ENCODE peak calls at places on chromosome 13, in five cellular contexts. One of them, this sample, is unnamed. For H3K36me3, the result is how much of the 10 kb centered on the place peaks cover.

GRCh38 chr13:69903081-69903480 is 204.5 kb upstream of the ATXN8OS start:
- DNase-seq in GM23338: no peak
- DNase-seq in Peyer's patch: no peak
- DNase-seq in mammary epithelial cell: no peak
- DNase-seq in breast epithelium: no peak
- DNase-seq in this sample: no peak

GRCh38 chr13:82747331-82747730 is 1134.9 kb downstream of the SLITRK1 start:
- DNase-seq in GM23338: peak
- DNase-seq in Peyer's patch: no peak
- DNase-seq in mammary epithelial cell: no peak
- DNase-seq in breast epithelium: no peak
- DNase-seq in this sample: no peak

GRCh38 chr13:64688893-64689677 is 2541.1 kb downstream of the PCDH9 start:
- DNase-seq in GM23338: no peak
- DNase-seq in Peyer's patch: no peak
- DNase-seq in mammary epithelial cell: peak
- DNase-seq in breast epithelium: no peak
- DNase-seq in this sample: no peak

GRCh38 chr13:98141938-98142426 is 912 bp upstream of the FARP1 start:
- DNase-seq in GM23338: peak
- DNase-seq in Peyer's patch: no peak
- DNase-seq in mammary epithelial cell: no peak
- DNase-seq in breast epithelium: no peak
- DNase-seq in this sample: peak

GRCh38 chr13:74040200-74040599 is 94.0 kb downstream of the KLF12 start:
- DNase-seq in GM23338: peak
- DNase-seq in Peyer's patch: peak
- DNase-seq in mammary epithelial cell: no peak
- DNase-seq in breast epithelium: no peak
- DNase-seq in this sample: no peak

GRCh38 chr13:65724261-65724660 is 1505.9 kb downstream of the PCDH9 start:
- DNase-seq in GM23338: no peak
- DNase-seq in Peyer's patch: no peak
- DNase-seq in mammary epithelial cell: no peak
- DNase-seq in breast epithelium: no peak
- DNase-seq in this sample: no peak

GRCh38 chr13:95288899-95289500 is 12.3 kb downstream of the ABCC4 start:
- DNase-seq in GM23338: no peak
- DNase-seq in Peyer's patch: no peak
- DNase-seq in mammary epithelial cell: no peak
- DNase-seq in breast epithelium: no peak
- DNase-seq in this sample: no peak

GRCh38 chr13:42219051-42219450 is 52.9 kb upstream of the AKAP11 start:
- DNase-seq in GM23338: no peak
- DNase-seq in Peyer's patch: no peak
- DNase-seq in mammary epithelial cell: no peak
- DNase-seq in breast epithelium: no peak
- DNase-seq in this sample: no peak

GRCh38 chr13:85798999-85799646 is at the start of gene SLITRK6:
- DNase-seq in GM23338: peak
- DNase-seq in Peyer's patch: no peak
- DNase-seq in mammary epithelial cell: peak
- DNase-seq in breast epithelium: no peak
- DNase-seq in this sample: no peak

GRCh38 chr13:71789952-71790351 is 77.1 kb downstream of the DACH1 start:
- DNase-seq in GM23338: no peak
- DNase-seq in Peyer's patch: no peak
- DNase-seq in mammary epithelial cell: no peak
- DNase-seq in breast epithelium: no peak
- DNase-seq in this sample: no peak

DNA sequence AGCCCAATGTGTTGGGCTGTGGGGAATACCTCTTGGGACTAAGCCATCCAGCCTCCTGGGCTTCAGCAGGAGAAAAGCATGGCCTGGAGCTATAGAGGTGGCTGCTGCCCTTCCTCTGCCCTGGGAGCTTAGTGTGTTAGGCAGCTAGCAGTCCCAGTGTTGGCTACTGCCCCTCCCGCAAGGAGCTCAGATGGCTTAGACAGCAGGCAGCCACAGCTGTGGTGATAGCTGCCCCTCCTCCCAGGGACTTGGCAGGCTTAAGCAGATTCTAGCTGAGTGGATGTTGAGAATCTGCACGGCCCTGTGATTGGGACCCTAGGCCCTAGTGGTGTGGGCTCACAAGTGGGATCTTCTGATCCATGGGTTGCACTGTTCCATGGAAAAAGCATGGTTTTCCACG is 264.5 kb downstream of the TDRD3 start:
- DNase-seq in GM23338: no peak
- DNase-seq in Peyer's patch: no peak
- DNase-seq in mammary epithelial cell: no peak
- DNase-seq in breast epithelium: no peak
- DNase-seq in this sample: no peak
- H3K4me3 ChIP-seq in GM23338: no peak
- H3K4me3 ChIP-seq in Peyer's patch: no peak
- H3K4me3 ChIP-seq in mammary epithelial cell: no peak
- H3K4me3 ChIP-seq in breast epithelium: no peak
- H3K4me3 ChIP-seq in this sample: no peak

DNA sequence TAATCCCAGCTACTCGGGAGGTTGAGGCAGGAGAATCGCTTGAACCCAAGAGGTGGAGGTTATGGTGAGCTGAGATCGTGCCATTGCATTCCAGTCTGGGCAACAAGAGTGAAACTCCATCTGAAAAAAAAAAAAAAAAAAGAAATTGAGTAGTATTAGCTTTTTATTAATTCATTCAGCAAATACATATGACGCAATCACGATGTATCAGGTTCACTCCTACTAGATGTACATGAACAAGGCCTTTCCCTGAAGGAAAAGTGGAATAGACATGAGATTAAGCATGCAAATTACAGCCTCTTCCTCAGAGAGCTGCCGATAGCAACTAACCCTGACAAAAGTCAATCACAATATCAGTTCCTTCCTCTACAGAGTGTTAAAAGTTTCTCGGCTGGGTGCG is 9.2 kb upstream of the TPT1 start:
- DNase-seq in GM23338: no peak
- DNase-seq in Peyer's patch: no peak
- DNase-seq in mammary epithelial cell: no peak
- DNase-seq in breast epithelium: no peak
- DNase-seq in this sample: no peak
- H3K36me3 ChIP-seq in GM23338: under half
- H3K36me3 ChIP-seq in Peyer's patch: under half
- H3K36me3 ChIP-seq in mammary epithelial cell: under half
- H3K36me3 ChIP-seq in breast epithelium: under half
- H3K36me3 ChIP-seq in this sample: half or more

DNA sequence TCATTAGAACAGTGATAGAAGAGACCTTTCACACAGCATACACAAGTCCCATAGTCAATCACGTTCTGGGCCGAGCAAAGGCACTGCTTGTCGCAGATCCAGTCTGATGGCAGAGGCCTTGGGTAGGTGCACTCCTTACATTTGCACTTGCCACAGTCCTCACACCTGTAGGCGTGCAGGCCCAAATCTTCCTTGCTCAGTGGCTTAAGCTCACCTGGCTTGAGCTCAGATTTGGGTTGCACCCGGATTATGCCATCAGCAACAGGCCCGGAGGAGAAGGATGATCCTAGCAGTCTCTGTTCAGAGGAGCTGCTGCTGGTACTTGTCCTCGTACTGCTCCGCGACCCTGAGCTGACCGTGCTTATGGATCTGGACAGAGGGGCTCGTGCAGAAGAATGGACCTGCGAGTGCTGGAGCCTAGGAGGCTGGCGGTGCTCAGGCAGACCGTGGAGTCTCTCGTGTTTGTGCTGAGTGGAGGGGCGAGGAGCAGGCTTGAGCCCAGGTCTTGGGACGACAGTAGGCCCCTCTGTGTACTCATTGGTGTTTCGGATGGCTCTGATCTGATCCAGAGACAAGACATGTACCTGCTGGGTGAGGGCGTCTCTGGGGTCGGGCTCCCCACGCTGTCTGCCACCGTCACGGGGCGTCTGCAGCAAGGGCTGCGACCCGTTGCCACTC is 3.8 kb downstream of the SPRY2 start:
- DNase-seq in GM23338: no peak
- DNase-seq in Peyer's patch: no peak
- DNase-seq in mammary epithelial cell: peak
- DNase-seq in breast epithelium: no peak
- DNase-seq in this sample: no peak
- H3K4me3 ChIP-seq in GM23338: peak
- H3K4me3 ChIP-seq in Peyer's patch: peak
- H3K4me3 ChIP-seq in mammary epithelial cell: peak
- H3K4me3 ChIP-seq in breast epithelium: peak
- H3K4me3 ChIP-seq in this sample: peak

DNA sequence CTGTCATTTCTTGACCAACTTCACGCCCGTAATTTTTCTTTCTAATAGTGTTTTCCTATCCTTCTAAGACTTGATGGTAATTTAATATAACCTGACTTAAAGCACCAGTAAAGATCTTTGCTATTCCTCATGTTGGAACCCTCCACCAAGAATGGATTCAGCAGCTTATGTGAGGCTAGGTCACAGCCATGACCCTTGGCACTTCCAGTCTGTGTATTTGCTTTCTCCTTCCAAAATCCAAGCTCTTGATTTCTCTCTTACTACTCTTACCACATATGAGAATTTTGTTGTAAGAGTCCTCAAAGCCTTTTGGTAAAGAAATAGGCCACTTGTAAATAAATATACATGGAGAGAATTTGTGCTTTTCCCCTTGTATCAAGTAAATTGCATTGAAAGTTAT is 61.4 kb downstream of the DHRS12 start:
- DNase-seq in GM23338: no peak
- DNase-seq in Peyer's patch: no peak
- DNase-seq in mammary epithelial cell: no peak
- DNase-seq in breast epithelium: no peak
- DNase-seq in this sample: no peak
- H3K36me3 ChIP-seq in GM23338: under half
- H3K36me3 ChIP-seq in Peyer's patch: under half
- H3K36me3 ChIP-seq in mammary epithelial cell: under half
- H3K36me3 ChIP-seq in breast epithelium: under half
- H3K36me3 ChIP-seq in this sample: under half

GRCh38 chr13:43238341-43239083 is 215.1 kb downstream of the DNAJC15 start:
- DNase-seq in GM23338: no peak
- DNase-seq in Peyer's patch: no peak
- DNase-seq in mammary epithelial cell: no peak
- DNase-seq in breast epithelium: no peak
- DNase-seq in this sample: no peak

GRCh38 chr13:43242040-43242439 is 218.7 kb downstream of the DNAJC15 start:
- DNase-seq in GM23338: no peak
- DNase-seq in Peyer's patch: no peak
- DNase-seq in mammary epithelial cell: no peak
- DNase-seq in breast epithelium: no peak
- DNase-seq in this sample: no peak

GRCh38 chr13:43237616-43238015 is 214.2 kb downstream of the DNAJC15 start:
- DNase-seq in GM23338: no peak
- DNase-seq in Peyer's patch: no peak
- DNase-seq in mammary epithelial cell: no peak
- DNase-seq in breast epithelium: no peak
- DNase-seq in this sample: no peak

GRCh38 chr13:43239441-43239840 is 216.1 kb downstream of the DNAJC15 start:
- DNase-seq in GM23338: no peak
- DNase-seq in Peyer's patch: no peak
- DNase-seq in mammary epithelial cell: no peak
- DNase-seq in breast epithelium: no peak
- DNase-seq in this sample: no peak

GRCh38 chr13:43240278-43240677 is 216.9 kb downstream of the DNAJC15 start:
- DNase-seq in GM23338: no peak
- DNase-seq in Peyer's patch: no peak
- DNase-seq in mammary epithelial cell: no peak
- DNase-seq in breast epithelium: no peak
- DNase-seq in this sample: no peak
- H3K4me3 ChIP-seq in GM23338: no peak
- H3K4me3 ChIP-seq in Peyer's patch: no peak
- H3K4me3 ChIP-seq in mammary epithelial cell: no peak
- H3K4me3 ChIP-seq in breast epithelium: no peak
- H3K4me3 ChIP-seq in this sample: no peak

DNA sequence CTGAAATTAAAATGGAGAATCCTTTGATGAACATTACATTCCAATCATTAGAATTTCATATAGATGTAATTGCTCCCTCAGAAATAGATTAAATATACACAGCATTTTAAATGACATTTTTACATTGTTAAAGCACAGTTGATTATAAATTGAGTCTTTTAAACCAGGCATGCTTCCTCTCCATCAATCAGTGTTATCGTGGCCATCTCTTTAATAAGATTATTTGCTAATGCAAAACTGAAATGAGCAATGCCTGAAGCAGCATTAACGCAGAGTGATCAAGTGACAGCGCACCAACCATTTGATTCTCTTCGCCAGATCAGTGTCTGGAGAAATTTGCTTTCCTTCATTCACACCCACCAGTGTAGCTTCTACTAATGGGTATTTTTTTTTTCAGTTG is 259.8 kb downstream of the OXGR1 start:
- DNase-seq in GM23338: no peak
- DNase-seq in Peyer's patch: no peak
- DNase-seq in mammary epithelial cell: no peak
- DNase-seq in breast epithelium: no peak
- DNase-seq in this sample: no peak
- H3K36me3 ChIP-seq in GM23338: under half
- H3K36me3 ChIP-seq in Peyer's patch: under half
- H3K36me3 ChIP-seq in mammary epithelial cell: under half
- H3K36me3 ChIP-seq in breast epithelium: under half
- H3K36me3 ChIP-seq in this sample: under half

DNA sequence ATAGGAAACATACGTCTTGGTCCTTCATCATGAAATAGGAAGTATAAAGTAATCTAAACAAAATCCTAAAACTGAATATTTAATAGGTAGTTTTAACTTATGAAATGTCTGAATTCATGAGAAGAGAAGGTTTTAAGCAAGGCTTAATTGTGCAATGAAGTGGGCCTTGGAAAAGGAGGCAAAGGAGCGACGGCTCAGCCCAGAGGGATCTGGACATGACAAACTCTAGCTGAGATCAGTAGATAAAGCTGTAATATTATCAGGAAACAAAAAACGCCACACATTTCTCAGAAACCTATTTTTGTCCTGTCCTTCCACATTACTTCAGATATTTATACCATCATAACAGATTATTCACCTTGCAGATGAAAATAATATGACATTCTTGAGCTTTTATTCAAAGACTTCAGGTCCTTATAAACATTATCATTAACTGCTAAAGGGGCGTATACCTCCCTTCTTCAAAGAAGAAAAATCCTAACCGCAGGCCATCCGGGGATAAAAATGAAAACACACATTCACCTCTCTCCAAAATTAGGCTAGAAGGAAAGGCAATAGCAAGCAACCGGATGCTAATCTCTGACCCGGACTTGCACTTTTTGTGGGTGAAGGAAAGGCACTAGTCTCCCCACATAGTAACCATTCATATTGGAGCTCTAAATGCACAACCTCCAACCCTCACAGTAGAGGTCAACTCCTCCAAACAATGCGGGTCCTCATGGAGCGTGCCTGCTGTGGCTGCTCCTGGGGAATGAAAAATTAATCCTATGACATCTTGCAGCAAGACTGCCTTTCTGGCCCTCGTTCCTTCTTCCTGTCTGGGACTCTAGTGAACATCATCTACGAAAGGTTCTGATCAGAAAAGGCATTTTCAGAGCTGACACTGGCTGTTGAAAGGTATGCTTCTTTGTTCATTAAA is 108.8 kb downstream of the TBC1D4 start:
- DNase-seq in GM23338: no peak
- DNase-seq in Peyer's patch: no peak
- DNase-seq in mammary epithelial cell: no peak
- DNase-seq in breast epithelium: no peak
- DNase-seq in this sample: no peak
- H3K4me3 ChIP-seq in GM23338: no peak
- H3K4me3 ChIP-seq in Peyer's patch: no peak
- H3K4me3 ChIP-seq in mammary epithelial cell: no peak
- H3K4me3 ChIP-seq in breast epithelium: no peak
- H3K4me3 ChIP-seq in this sample: no peak

This sample was measured in lower lobe of right lung.